ENCODE peak calls at places on chromosomes 4 and X, in four cellular contexts. H is bronchial epithelial cell; I is stimulated activated CD8-positive, alpha-beta memory T cell treated with anti-CD3 and anti-CD28 coated beads, Interleukin-12 subunit alpha, Interleukin-12 subunit beta, amount 100 ng/mL, for 1 hour; Y is H54. Z is an unnamed sample.
A peak's percentile ranks its signal among the peaks of the same experiment; 100 is the strongest.

GRCh38 chr4:110550260-110550659 is 72.6 kb downstream of the PITX2 start:
- DNase-seq in H (peak; percentile 67), I (no peak), Y (no peak), Z (peak; percentile 35)

GRCh38 chr4:142475663-142476062 is 370.4 kb downstream of the INPP4B start:
- DNase-seq in H (peak; percentile 91), I (no peak), Y (no peak), Z (peak; percentile 14)

GRCh38 chrX:41661366-41662095 is 27.2 kb upstream of the GPR34 start:
- DNase-seq in H (peak; percentile 17), I (no peak), Y (no peak), Z (peak; percentile 66)

GRCh38 chr4:56506110-56506705 is 617 bp downstream of the ARL9 start:
- DNase-seq in H (no peak), I (no peak), Y (no peak), Z (no peak)

GRCh38 chr4:40651280-40651679 is 21.6 kb upstream of the RBM47 start:
- DNase-seq in H (no peak), I (no peak), Y (no peak), Z (no peak)

GRCh38 chr4:67549123-67549522 is 3.8 kb upstream of the CENPC start:
- DNase-seq in H (peak; percentile 71), I (no peak), Y (no peak), Z (peak; percentile 52)

GRCh38 chr4:112185334-112185733 is 40.1 kb downstream of the FAM241A start:
- DNase-seq in H (no peak), I (no peak), Y (no peak), Z (no peak)

GRCh38 chr4:107017681-107018321 is 18.3 kb downstream of the DKK2 start:
- DNase-seq in H (no peak), I (no peak), Y (no peak), Z (no peak)

GRCh38 chrX:70254063-70254400 is 6.0 kb downstream of the P2RY4 start:
- DNase-seq in H (no peak), I (no peak), Y (no peak), Z (peak; percentile 23)

GRCh38 chrX:38578152-38578551 is 16.8 kb downstream of the TSPAN7 start:
- DNase-seq in H (peak; percentile 44), I (no peak), Y (no peak), Z (peak; percentile 64)

GRCh38 chr4:74283614-74284013 is 24.7 kb upstream of the EPGN start:
- DNase-seq in H (peak; percentile 99), I (no peak), Y (peak; percentile 2), Z (peak; percentile 85)

GRCh38 chr4:120156115-120156718 is 89.6 kb upstream of the MAD2L1 start:
- DNase-seq in H (peak; percentile 83), I (no peak), Y (no peak), Z (peak; percentile 86)

GRCh38 chrX:33726281-33727160 is 405.6 kb downstream of the FAM47A start:
- DNase-seq in H (no peak), I (no peak), Y (no peak), Z (no peak)

GRCh38 chr4:88937081-88937480 is 119.9 kb downstream of the FAM13A start:
- DNase-seq in H (peak; percentile 85), I (no peak), Y (no peak), Z (peak; percentile 43)

GRCh38 chr4:8320386-8320750 is 50.8 kb downstream of the HTRA3 start:
- DNase-seq in H (no peak), I (no peak), Y (no peak), Z (no peak)

GRCh38 chr4:109041463-109041862 is 261.0 kb downstream of the COL25A1 start:
- DNase-seq in H (no peak), I (no peak), Y (no peak), Z (no peak)